ENCODE peak calls at places on chromosomes 5 and 9, in four cellular contexts. One of them, this sample, is unnamed.

GRCh38 chr5:38642194-38642987 is 85.9 kb upstream of the LIFR start:
- DNase-seq in A549: no peak
- DNase-seq in HepG2: no peak
- DNase-seq in K562: no peak
- DNase-seq in this sample: no peak

GRCh38 chr5:115069087-115069968 is 100.4 kb downstream of the TRIM36 start:
- DNase-seq in K562: peak
- DNase-seq in A549: peak
- DNase-seq in HepG2: peak
- DNase-seq in this sample: peak

GRCh38 chr5:78268361-78268760 is 26.1 kb downstream of the AP3B1 start:
- DNase-seq in K562: no peak
- DNase-seq in A549: no peak
- DNase-seq in HepG2: no peak
- DNase-seq in this sample: no peak

GRCh38 chr5:80153586-80154126 is 102.2 kb downstream of the SERINC5 start:
- DNase-seq in HepG2: peak
- DNase-seq in A549: no peak
- DNase-seq in K562: no peak
- DNase-seq in this sample: no peak

GRCh38 chr5:137231535-137231934 is 267.6 kb downstream of the SPOCK1 start:
- DNase-seq in K562: no peak
- DNase-seq in A549: no peak
- DNase-seq in HepG2: no peak
- DNase-seq in this sample: no peak

GRCh38 chr5:172733974-172734346 is 37.0 kb downstream of the DUSP1 start:
- DNase-seq in A549: no peak
- DNase-seq in HepG2: no peak
- DNase-seq in K562: no peak
- DNase-seq in this sample: no peak

GRCh38 chr5:170432669-170433068 is 43.5 kb upstream of the KCNMB1 start:
- DNase-seq in K562: no peak
- DNase-seq in HepG2: no peak
- DNase-seq in A549: no peak
- DNase-seq in this sample: no peak

GRCh38 chr5:123754167-123754840 is 242.3 kb downstream of the CSNK1G3 start:
- DNase-seq in K562: no peak
- DNase-seq in HepG2: no peak
- DNase-seq in A549: no peak
- DNase-seq in this sample: no peak

GRCh38 chr5:52864376-52864775 is 76.7 kb downstream of the ITGA1 start:
- DNase-seq in A549: no peak
- DNase-seq in K562: no peak
- DNase-seq in HepG2: no peak
- DNase-seq in this sample: peak

GRCh38 chr5:57735754-57736153 is 253.1 kb upstream of the ACTBL2 start:
- DNase-seq in A549: peak
- DNase-seq in K562: no peak
- DNase-seq in HepG2: peak
- DNase-seq in this sample: peak

GRCh38 chr5:79578876-79579275 is 33.4 kb upstream of the TENT2 start:
- DNase-seq in HepG2: no peak
- DNase-seq in K562: no peak
- DNase-seq in A549: no peak
- DNase-seq in this sample: no peak

GRCh38 chr9:22693151-22693550 is 246.5 kb downstream of the DMRTA1 start:
- DNase-seq in K562: no peak
- DNase-seq in HepG2: no peak
- DNase-seq in A549: no peak
- DNase-seq in this sample: no peak

GRCh38 chr9:70983723-70984280 is 137.6 kb downstream of the TRPM3 start:
- DNase-seq in HepG2: no peak
- DNase-seq in A549: no peak
- DNase-seq in K562: no peak
- DNase-seq in this sample: no peak

GRCh38 chr9:6864102-6864501 is 106.3 kb downstream of the KDM4C start:
- DNase-seq in HepG2: no peak
- DNase-seq in K562: no peak
- DNase-seq in A549: no peak
- DNase-seq in this sample: no peak

GRCh38 chr5:107300928-107301327 is 369.8 kb downstream of the EFNA5 start:
- DNase-seq in HepG2: no peak
- DNase-seq in K562: no peak
- DNase-seq in A549: no peak
- DNase-seq in this sample: no peak

GRCh38 chr9:89986190-89986589 is 381.4 kb downstream of the GADD45G start:
- DNase-seq in A549: no peak
- DNase-seq in K562: no peak
- DNase-seq in HepG2: no peak
- DNase-seq in this sample: no peak

GRCh38 chr9:131840751-131841702 is 101.2 kb upstream of the RAPGEF1 start:
- DNase-seq in HepG2: no peak
- DNase-seq in A549: no peak
- DNase-seq in K562: no peak
- DNase-seq in this sample: no peak

GRCh38 chr5:73534001-73534547 is 31.4 kb downstream of the ANKRA2 start:
- DNase-seq in K562: no peak
- DNase-seq in A549: no peak
- DNase-seq in HepG2: no peak
- DNase-seq in this sample: no peak

GRCh38 chr5:55991768-55992486 is 2.8 kb downstream of the IL6ST start:
- DNase-seq in K562: no peak
- DNase-seq in A549: no peak
- DNase-seq in HepG2: peak
- DNase-seq in this sample: peak

GRCh38 chr9:134178781-134179551 is 14.6 kb upstream of the RNU6ATAC start:
- DNase-seq in HepG2: no peak
- DNase-seq in A549: peak
- DNase-seq in K562: no peak
- DNase-seq in this sample: peak

GRCh38 chr5:55989860-55990259 is 4.9 kb downstream of the IL6ST start:
- DNase-seq in A549: no peak
- DNase-seq in HepG2: peak
- DNase-seq in K562: no peak
- DNase-seq in this sample: no peak

GRCh38 chr9:134571946-134572914 is 69.4 kb upstream of the COL5A1 start:
- DNase-seq in K562: no peak
- DNase-seq in A549: no peak
- DNase-seq in HepG2: no peak
- DNase-seq in this sample: no peak

GRCh38 chr9:4258321-4259093 is 41.4 kb downstream of the GLIS3 start:
- DNase-seq in K562: no peak
- DNase-seq in HepG2: no peak
- DNase-seq in A549: no peak
- DNase-seq in this sample: no peak

GRCh38 chr9:127424669-127424986 is 446 bp downstream of the ZNF79 start:
- DNase-seq in K562: no peak
- DNase-seq in A549: no peak
- DNase-seq in HepG2: no peak
- DNase-seq in this sample: no peak

GRCh38 chr5:145811834-145812625 is 23.1 kb downstream of the PRELID2 start:
- DNase-seq in HepG2: peak
- DNase-seq in A549: peak
- DNase-seq in K562: no peak
- DNase-seq in this sample: peak

GRCh38 chr9:110029422-110029814 is 178.5 kb downstream of the C9orf152 start:
- DNase-seq in K562: no peak
- DNase-seq in A549: peak
- DNase-seq in HepG2: peak
- DNase-seq in this sample: peak

GRCh38 chr9:122368642-122369041 is 2.2 kb upstream of the PTGS1 start:
- DNase-seq in A549: no peak
- DNase-seq in HepG2: no peak
- DNase-seq in K562: no peak
- DNase-seq in this sample: no peak

GRCh38 chr5:87164409-87164808 is 103.3 kb upstream of the RASA1 start:
- DNase-seq in HepG2: no peak
- DNase-seq in K562: no peak
- DNase-seq in A549: no peak
- DNase-seq in this sample: peak

GRCh38 chr5:179268399-179268952 is 76.8 kb downstream of the ADAMTS2 start:
- DNase-seq in HepG2: peak
- DNase-seq in K562: no peak
- DNase-seq in A549: no peak
- DNase-seq in this sample: no peak

GRCh38 chr9:127722055-127722454 is 6.2 kb downstream of the TTC16 start:
- DNase-seq in K562: no peak
- DNase-seq in A549: no peak
- DNase-seq in HepG2: no peak
- DNase-seq in this sample: no peak

DNA sequence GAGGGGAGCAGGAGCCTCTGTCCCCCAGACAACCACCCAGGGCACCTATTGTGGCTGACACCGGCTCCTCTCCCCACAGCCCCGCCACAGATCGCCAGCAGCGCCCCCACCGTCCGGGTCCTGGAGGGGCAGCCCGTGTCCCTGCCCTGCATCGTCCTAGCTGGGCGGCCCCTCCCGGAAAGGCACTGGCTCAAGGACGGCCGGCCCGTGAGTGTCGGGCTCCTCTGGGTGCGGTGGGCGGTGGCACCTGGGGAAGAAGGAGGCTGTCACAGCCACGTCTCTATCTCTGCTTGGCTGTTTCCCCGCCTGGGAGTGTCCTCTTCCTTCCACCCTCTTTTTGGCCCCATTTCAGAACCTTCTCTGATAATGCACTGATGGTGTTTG is 55.1 kb downstream of the HMCN2 start:
- DNase-seq in K562: peak
- DNase-seq in HepG2: peak
- DNase-seq in A549: peak
- DNase-seq in this sample: no peak
- TF ChIP-seq CTCF in K562: peak
- TF ChIP-seq CTCF in HepG2: peak
- TF ChIP-seq CTCF in A549: peak
- TF ChIP-seq CTCF in this sample: no peak

DNA sequence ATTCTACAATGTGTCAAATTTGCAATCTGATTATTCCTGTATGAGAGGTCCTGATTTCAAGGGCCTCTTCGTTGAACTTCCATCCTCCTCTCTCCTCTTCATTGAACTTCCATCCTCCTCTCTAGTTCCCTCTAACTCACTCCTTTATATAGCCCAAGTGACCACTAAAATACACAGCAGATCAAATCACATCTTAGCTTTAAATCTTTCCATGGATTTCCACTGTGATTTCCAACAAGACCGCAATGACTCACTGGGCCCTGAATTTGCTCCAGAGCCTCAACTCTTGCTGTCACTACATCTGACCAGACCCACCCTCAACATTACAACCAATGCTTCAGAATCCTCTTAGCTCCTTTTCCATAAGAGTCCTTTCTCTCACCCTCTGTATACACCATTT is 59.1 kb upstream of the TMEM252 start:
- DNase-seq in HepG2: no peak
- DNase-seq in K562: no peak
- DNase-seq in A549: no peak
- DNase-seq in this sample: no peak
- TF ChIP-seq MYC in HepG2: no peak
- TF ChIP-seq MYC in K562: no peak
- TF ChIP-seq MYC in A549: no peak
- TF ChIP-seq MYC in this sample: no peak

GRCh38 chr9:37201581-37201980 is 81.2 kb downstream of the ZCCHC7 start:
- DNase-seq in A549: no peak
- DNase-seq in HepG2: no peak
- DNase-seq in K562: no peak
- DNase-seq in this sample: no peak

GRCh38 chr9:37198831-37199230 is 78.5 kb downstream of the ZCCHC7 start:
- DNase-seq in A549: no peak
- DNase-seq in K562: no peak
- DNase-seq in HepG2: no peak
- DNase-seq in this sample: no peak

GRCh38 chr9:37198034-37198718 is 77.8 kb downstream of the ZCCHC7 start:
- DNase-seq in K562: no peak
- DNase-seq in A549: no peak
- DNase-seq in HepG2: no peak
- DNase-seq in this sample: no peak

GRCh38 chr9:37202091-37202490 is 81.7 kb downstream of the ZCCHC7 start:
- DNase-seq in HepG2: no peak
- DNase-seq in K562: no peak
- DNase-seq in A549: no peak
- DNase-seq in this sample: no peak

GRCh38 chr9:37200572-37201005 is 80.2 kb downstream of the ZCCHC7 start:
- DNase-seq in HepG2: no peak
- DNase-seq in A549: no peak
- DNase-seq in K562: peak
- DNase-seq in this sample: peak
- TF ChIP-seq JUN in HepG2: no peak
- TF ChIP-seq JUN in A549: no peak
- TF ChIP-seq JUN in K562: no peak
- TF ChIP-seq JUN in this sample: peak

GRCh38 chr5:2783223-2783622 is 31.7 kb upstream of the IRX2 start:
- DNase-seq in HepG2: no peak
- DNase-seq in K562: no peak
- DNase-seq in A549: no peak
- DNase-seq in this sample: no peak
- TF ChIP-seq CTCF in HepG2: no peak
- TF ChIP-seq CTCF in K562: peak
- TF ChIP-seq CTCF in A549: no peak
- TF ChIP-seq CTCF in this sample: no peak

GRCh38 chr5:41956943-41957342 is 31.9 kb downstream of the FBXO4 start:
- DNase-seq in K562: no peak
- DNase-seq in HepG2: no peak
- DNase-seq in A549: no peak
- DNase-seq in this sample: no peak
- TF ChIP-seq MYC in K562: no peak
- TF ChIP-seq MYC in HepG2: no peak
- TF ChIP-seq MYC in A549: no peak
- TF ChIP-seq MYC in this sample: no peak

GRCh38 chr9:69801994-69802393 is 18.6 kb upstream of the CFAP95 start:
- DNase-seq in K562: no peak
- DNase-seq in A549: peak
- DNase-seq in HepG2: peak
- DNase-seq in this sample: no peak
- TF ChIP-seq JUN in K562: no peak
- TF ChIP-seq JUN in A549: no peak
- TF ChIP-seq JUN in HepG2: no peak
- TF ChIP-seq JUN in this sample: no peak

GRCh38 chr5:147369742-147370374 is 135.0 kb downstream of the STK32A start:
- DNase-seq in A549: peak
- DNase-seq in HepG2: no peak
- DNase-seq in K562: no peak
- DNase-seq in this sample: peak
- TF ChIP-seq CTCF in A549: peak
- TF ChIP-seq CTCF in HepG2: no peak
- TF ChIP-seq CTCF in K562: no peak
- TF ChIP-seq CTCF in this sample: peak

GRCh38 chr5:96595300-96596090 is 66.7 kb upstream of the CAST start:
- DNase-seq in HepG2: peak
- DNase-seq in K562: peak
- DNase-seq in A549: peak
- DNase-seq in this sample: peak
- TF ChIP-seq MYC in HepG2: no peak
- TF ChIP-seq MYC in K562: no peak
- TF ChIP-seq MYC in A549: no peak
- TF ChIP-seq MYC in this sample: no peak